ENCODE peak calls at places on chromosomes 12 and 14, in eight cellular contexts. J, W, M, T, C, P, I and D are unnamed samples.

GRCh38 chr14:31388687-31389413 is 31.5 kb downstream of the HEATR5A start:
- DNase-seq in P (no peak), I (no peak), J (peak), M (no peak), T (no peak), C (no peak), W (no peak), D (no peak)

GRCh38 chr14:91078095-91078737 is 17.8 kb upstream of the RPS6KA5 start:
- DNase-seq in T (no peak), W (no peak), M (no peak), I (no peak), J (no peak), C (no peak), P (no peak), D (no peak)

GRCh38 chr14:98594156-98594555 is 677.8 kb downstream of the BCL11B start:
- DNase-seq in P (no peak), J (no peak), C (no peak), T (no peak), M (no peak), W (no peak), I (no peak), D (no peak)

GRCh38 chr12:30923057-30923456 is 3.5 kb upstream of the TSPAN11 start:
- DNase-seq in M (no peak), T (no peak), W (no peak), I (no peak), P (no peak), C (no peak), J (no peak), D (no peak)

GRCh38 chr14:38210168-38210567 is 2.5 kb downstream of the SSTR1 start:
- DNase-seq in P (peak), I (no peak), J (peak), W (no peak), C (peak), T (no peak), M (peak), D (no peak)

GRCh38 chr14:70708717-70709570 is 67.2 kb downstream of the TTC9 start:
- DNase-seq in I (no peak), T (no peak), P (no peak), W (no peak), C (no peak), J (no peak), M (no peak), D (no peak)

GRCh38 chr12:33438025-33438772 is 1.4 kb downstream of the SYT10 start:
- DNase-seq in M (no peak), J (no peak), T (no peak), P (no peak), W (peak), C (no peak), I (no peak), D (no peak)

GRCh38 chr12:120100630-120101029 is 15.9 kb downstream of the RAB35 start:
- DNase-seq in T (no peak), J (peak), P (no peak), M (no peak), C (peak), W (no peak), I (no peak), D (no peak)

GRCh38 chr12:128609861-128610260 is 213.9 kb downstream of the SLC15A4 start:
- DNase-seq in T (no peak), C (no peak), J (no peak), I (no peak), M (no peak), P (no peak), W (peak), D (no peak)

DNA sequence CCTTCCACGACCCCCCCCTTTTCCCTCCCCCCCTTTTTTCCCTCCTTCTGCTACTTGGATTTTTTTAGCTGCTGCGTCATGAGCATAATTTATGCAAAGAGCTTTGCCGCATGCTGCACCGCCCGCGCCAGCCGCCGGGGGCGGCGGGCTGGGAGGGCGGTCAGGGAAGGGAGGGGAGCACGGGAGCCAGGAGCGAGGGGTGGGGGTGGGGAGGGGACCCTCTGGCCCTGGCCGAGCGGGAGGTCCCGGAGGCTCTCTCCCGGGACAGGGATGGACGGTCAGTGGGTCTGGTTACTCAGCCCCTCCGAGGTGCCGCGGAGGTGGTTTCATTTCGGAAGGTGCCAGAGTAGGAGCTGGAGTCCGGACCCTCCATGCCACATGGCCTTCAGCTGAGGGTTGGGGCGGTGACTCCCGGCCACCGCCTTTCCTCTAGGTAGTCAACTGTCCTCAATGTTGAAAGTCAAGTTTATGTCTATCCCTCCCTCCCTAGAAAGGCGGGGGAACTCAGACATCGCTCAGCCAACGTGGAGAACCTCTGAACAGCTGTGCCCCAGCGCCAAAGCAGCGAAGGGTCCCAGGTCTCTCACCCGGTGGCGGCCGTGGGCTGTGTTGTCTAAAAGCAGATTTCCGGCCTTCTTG is at the start of gene POU6F1:
- DNase-seq in M (peak), J (peak), C (peak), T (peak), P (peak), I (peak), W (peak), D (peak)
- TF ChIP-seq CTCF in M (no peak), J (peak), C (peak), T (peak), P (peak), I (no peak), W (peak), D (peak)

DNA sequence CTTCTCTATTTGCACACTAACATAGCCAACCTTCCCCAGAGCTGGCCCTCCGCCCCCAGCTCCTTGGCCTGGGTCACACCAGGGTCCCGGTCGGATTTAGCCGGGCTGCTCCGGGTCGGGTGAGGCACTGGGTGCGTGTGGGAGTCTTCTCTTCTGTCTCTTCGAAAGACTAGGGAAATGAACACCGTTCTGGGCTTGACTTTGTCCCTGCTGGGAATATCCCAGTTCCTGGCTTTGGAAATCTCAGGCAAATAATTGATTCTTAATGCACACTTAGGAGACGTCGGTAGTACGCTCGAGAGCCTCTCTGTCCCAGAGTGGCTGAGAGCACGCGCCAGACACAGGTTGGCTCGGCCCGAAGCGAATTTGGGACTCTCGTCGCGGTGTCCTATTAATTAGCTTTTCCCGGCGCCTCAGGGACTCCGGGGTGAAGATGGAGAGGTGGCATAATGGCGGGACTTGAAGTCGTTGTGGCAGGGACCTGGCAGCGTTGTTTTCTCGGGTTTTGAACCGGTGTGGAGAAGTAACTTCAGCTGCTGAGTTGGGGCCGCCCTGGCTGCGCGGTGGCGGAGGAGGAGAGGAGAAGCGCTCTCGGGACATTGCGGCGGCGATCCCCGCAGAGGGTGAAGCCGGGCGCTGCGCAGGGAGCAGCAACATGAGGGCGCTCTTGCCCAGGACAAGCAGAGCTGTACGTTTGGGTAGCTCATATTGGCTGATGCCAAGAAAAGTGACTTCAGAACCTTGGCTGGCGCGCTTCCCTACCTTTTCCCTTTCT is 7.5 kb downstream of the FOXG1 start:
- DNase-seq in C (peak), J (peak), T (no peak), W (peak), M (no peak), P (no peak), I (no peak), D (no peak)
- TF ChIP-seq CTCF in C (peak), J (peak), T (no peak), W (peak), M (no peak), P (peak), I (no peak), D (peak)

GRCh38 chr14:28375295-28375694 is 391.3 kb upstream of the FOXG1 start:
- DNase-seq in C (no peak), J (peak), T (no peak), M (peak), P (no peak), W (peak), I (no peak), D (no peak)
- TF ChIP-seq CTCF in C (no peak), J (peak), T (no peak), M (peak), P (no peak), W (peak), I (no peak), D (peak)

GRCh38 chr14:35231207-35231755 is 60.9 kb upstream of the PSMA6 start:
- DNase-seq in C (no peak), M (no peak), J (no peak), T (no peak), W (no peak), I (no peak), P (no peak), D (no peak)

GRCh38 chr14:35234007-35234406 is 58.2 kb upstream of the PSMA6 start:
- DNase-seq in C (no peak), I (no peak), T (no peak), M (no peak), J (no peak), W (no peak), P (peak), D (no peak)

GRCh38 chr14:35240233-35240632 is 51.9 kb upstream of the PSMA6 start:
- DNase-seq in J (no peak), W (no peak), T (no peak), C (no peak), M (no peak), P (no peak), I (no peak), D (no peak)

GRCh38 chr14:35235840-35236239 is 56.3 kb upstream of the PSMA6 start:
- DNase-seq in T (no peak), I (no peak), W (no peak), M (no peak), P (no peak), C (no peak), J (no peak), D (no peak)

GRCh38 chr14:35236806-35237205 is 55.4 kb upstream of the PSMA6 start:
- DNase-seq in J (no peak), C (no peak), P (no peak), T (no peak), W (no peak), I (no peak), M (no peak), D (no peak)
- TF ChIP-seq CTCF in J (no peak), C (no peak), P (no peak), T (peak), W (no peak), I (no peak), M (no peak), D (no peak)